ENCODE peak calls at places on chromosome 7, in four cellular contexts. X is bronchial epithelial cell, W is endodermal cell, D is tibial nerve. I is an unnamed sample. For H3K27me3, the result is how much of the 10 kb centered on the place peaks cover.

GRCh38 chr7:155349601-155350331 is 52.1 kb downstream of the INSIG1 start:
- DNase-seq in X (no peak), W (peak), D (no peak), I (no peak)

GRCh38 chr7:83410989-83411591 is 237.8 kb downstream of the SEMA3E start:
- DNase-seq in X (peak), W (peak), D (no peak), I (no peak)

GRCh38 chr7:116354546-116355422 is 144.4 kb downstream of the TES start:
- DNase-seq in X (peak), W (peak), D (no peak), I (no peak)

GRCh38 chr7:139725077-139725476 is 52.7 kb downstream of the HIPK2 start:
- DNase-seq in X (peak), W (peak), D (no peak), I (peak)

GRCh38 chr7:30165590-30165989 is 30.8 kb downstream of the MTURN start:
- DNase-seq in X (peak), W (no peak), D (no peak), I (no peak)

GRCh38 chr7:74289660-74290589 is 718 bp downstream of the CLIP2 start:
- DNase-seq in X (no peak), W (peak), D (no peak), I (peak)

GRCh38 chr7:151759591-151760042 is 117.3 kb downstream of the PRKAG2 start:
- DNase-seq in X (peak), W (peak), D (no peak), I (no peak)

GRCh38 chr7:74094224-74095095 is 10.9 kb downstream of the LIMK1 start:
- DNase-seq in X (peak), W (peak), D (peak), I (peak)

GRCh38 chr7:87219545-87220025 is at the start of gene TMEM243:
- DNase-seq in X (peak), W (peak), D (peak), I (peak)

GRCh38 chr7:30168800-30169584 is 34.2 kb downstream of the MTURN start:
- DNase-seq in X (peak), W (peak), D (no peak), I (no peak)

GRCh38 chr7:24703296-24703695 is 54.0 kb downstream of the GSDME start:
- DNase-seq in X (peak), W (no peak), D (no peak), I (no peak)

GRCh38 chr7:81299711-81300110 is 380.9 kb upstream of the SEMA3C start:
- DNase-seq in X (peak), W (no peak), D (no peak), I (no peak)

GRCh38 chr7:137932881-137933269 is 69.0 kb downstream of the CREB3L2 start:
- DNase-seq in X (peak), W (no peak), D (no peak), I (no peak)

GRCh38 chr7:42082144-42082543 is 154.9 kb downstream of the GLI3 start:
- DNase-seq in X (peak), W (no peak), D (no peak), I (no peak)

GRCh38 chr7:126228356-126229061 is 1024.2 kb downstream of the GRM8 start:
- DNase-seq in X (no peak), W (no peak), D (no peak), I (no peak)

GRCh38 chr7:75650062-75650461 is 88.7 kb downstream of the HIP1 start:
- DNase-seq in X (no peak), W (peak), D (no peak), I (no peak)

GRCh38 chr7:152899004-152899403 is 139.5 kb downstream of the ACTR3B start:
- DNase-seq in X (no peak), W (no peak), D (no peak), I (no peak)

GRCh38 chr7:84104841-84105240 is 89.7 kb downstream of the SEMA3A start:
- DNase-seq in X (no peak), W (no peak), D (no peak), I (no peak)

GRCh38 chr7:75662579-75663301 is 76.0 kb downstream of the HIP1 start:
- DNase-seq in X (no peak), W (no peak), D (no peak), I (peak)

GRCh38 chr7:28858206-28858605 is 99.9 kb downstream of the TRIL start:
- DNase-seq in X (peak), W (no peak), D (no peak), I (no peak)

GRCh38 chr7:87875151-87876039 is 765 bp downstream of the SLC25A40 start:
- DNase-seq in X (peak), W (no peak), D (no peak), I (no peak)

GRCh38 chr7:43072530-43072929 is 39.9 kb upstream of the HECW1 start:
- DNase-seq in X (no peak), W (no peak), D (no peak), I (peak)

GRCh38 chr7:73827568-73828106 is 3.2 kb upstream of the CLDN4 start:
- DNase-seq in X (no peak), W (peak), D (no peak), I (no peak)

GRCh38 chr7:123534383-123535260 is at the start of gene IQUB:
- DNase-seq in X (peak), W (peak), D (peak), I (peak)

GRCh38 chr7:105677803-105678583 is 96.7 kb upstream of the EFCAB10 start:
- DNase-seq in X (no peak), W (no peak), D (no peak), I (peak)

GRCh38 chr7:141452911-141453310 is 98.3 kb upstream of the AGK start:
- DNase-seq in X (no peak), W (no peak), D (no peak), I (no peak)

GRCh38 chr7:72015106-72015505 is 397.0 kb downstream of the CALN1 start:
- DNase-seq in X (no peak), W (no peak), D (no peak), I (no peak)

GRCh38 chr7:117975436-117975835 is 102.2 kb upstream of the CTTNBP2 start:
- DNase-seq in X (no peak), W (no peak), D (no peak), I (no peak)
- H3K27me3 ChIP-seq in X (under half), W (under half), D (under half), I (under half)

GRCh38 chr7:122300607-122301079 is 3.9 kb downstream of the FEZF1 start:
- DNase-seq in X (peak), W (peak), D (no peak), I (no peak)

GRCh38 chr7:122303522-122303970 is 1.0 kb downstream of the FEZF1 start:
- DNase-seq in X (no peak), W (no peak), D (no peak), I (no peak)

GRCh38 chr7:122302826-122303521 is 1.6 kb downstream of the FEZF1 start:
- DNase-seq in X (no peak), W (no peak), D (no peak), I (no peak)

GRCh38 chr7:122301291-122301690 is 3.3 kb downstream of the FEZF1 start:
- DNase-seq in X (no peak), W (no peak), D (no peak), I (no peak)

DNA sequence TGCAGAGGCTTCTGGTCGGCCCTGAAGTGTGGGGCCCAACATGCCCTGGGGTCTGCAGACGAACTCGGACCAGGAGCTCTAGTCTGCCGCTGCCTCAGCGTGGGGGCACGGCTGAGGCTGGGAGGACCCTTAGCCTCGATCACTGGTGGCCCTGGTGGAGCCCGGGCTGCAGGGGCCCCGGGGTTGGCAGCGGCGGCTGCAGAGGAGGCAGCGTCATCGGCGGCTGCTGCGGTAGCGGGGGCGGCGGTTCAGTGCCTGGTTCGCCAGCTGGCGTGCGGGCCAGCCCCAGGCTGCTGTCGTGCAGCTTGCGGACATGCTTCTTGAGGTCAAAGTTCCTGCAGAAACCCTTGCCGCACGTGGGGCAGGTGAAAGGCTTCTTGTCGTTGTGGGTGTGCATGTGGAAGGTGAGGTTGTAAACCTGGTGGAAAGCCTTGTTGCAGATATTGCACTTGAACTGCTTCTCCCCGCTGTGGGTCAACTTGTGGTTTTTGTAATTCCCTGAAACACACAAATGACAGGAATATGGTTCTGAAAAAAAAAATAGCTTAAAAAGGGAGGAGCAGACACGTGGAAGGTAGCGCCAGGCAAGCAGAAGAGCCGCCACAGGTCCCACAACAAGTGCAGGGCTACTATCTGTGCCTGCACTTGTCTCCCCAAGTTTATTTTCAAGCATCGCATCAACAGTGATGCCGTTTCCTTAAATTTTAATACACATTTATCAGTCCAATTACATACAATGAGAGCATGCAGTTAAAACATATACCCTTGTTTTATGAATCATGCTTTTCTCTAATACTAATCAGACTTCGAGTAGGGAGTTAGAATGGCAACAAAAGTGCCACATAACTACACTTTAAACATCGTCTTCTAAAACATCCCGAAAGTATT is 2.4 kb downstream of the FEZF1 start:
- DNase-seq in X (no peak), W (peak), D (no peak), I (no peak)
- H3K27me3 ChIP-seq in X (half or more), W (half or more), D (under half), I (under half)

GRCh38 chr7:1227814-1228534 is 4.7 kb upstream of the UNCX start:
- DNase-seq in X (no peak), W (peak), D (no peak), I (no peak)

GRCh38 chr7:1230411-1231213 is 2.1 kb upstream of the UNCX start:
- DNase-seq in X (no peak), W (peak), D (no peak), I (no peak)

GRCh38 chr7:1228535-1229333 is 3.9 kb upstream of the UNCX start:
- DNase-seq in X (no peak), W (no peak), D (no peak), I (no peak)

GRCh38 chr7:1229956-1230355 is 2.7 kb upstream of the UNCX start:
- DNase-seq in X (no peak), W (peak), D (no peak), I (no peak)

GRCh38 chr7:1229334-1229935 is 3.2 kb upstream of the UNCX start:
- DNase-seq in X (no peak), W (peak), D (no peak), I (no peak)
- H3K27me3 ChIP-seq in X (half or more), W (half or more), D (under half), I (under half)

DNA sequence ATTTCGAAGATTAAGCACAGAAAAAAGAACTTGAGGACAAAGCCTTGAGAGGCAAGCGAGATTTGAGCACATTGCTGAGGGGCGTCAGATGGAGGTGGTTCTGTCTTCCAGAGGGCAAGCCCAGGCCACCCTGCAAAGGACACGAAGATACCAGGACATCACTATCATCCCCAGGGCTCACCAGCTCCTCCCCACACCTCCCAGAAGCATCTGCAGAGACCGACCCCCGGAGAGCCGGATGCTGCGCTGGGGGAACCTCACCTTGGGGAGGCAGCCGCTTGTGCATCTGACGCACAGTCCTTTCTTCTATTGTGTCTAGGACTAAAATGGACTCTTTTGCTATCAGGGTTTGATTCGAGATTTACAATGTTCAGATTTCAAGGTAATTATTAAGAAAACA is 259.7 kb downstream of the DNAJB6 start:
- DNase-seq in X (no peak), W (no peak), D (no peak), I (no peak)
- H3K27me3 ChIP-seq in X (under half), W (under half), D (under half), I (under half)

GRCh38 chr7:158556721-158557440 is 30.7 kb downstream of the PTPRN2 start:
- DNase-seq in X (no peak), W (peak), D (no peak), I (no peak)

GRCh38 chr7:158559356-158559755 is 28.3 kb downstream of the PTPRN2 start:
- DNase-seq in X (no peak), W (peak), D (no peak), I (no peak)

GRCh38 chr7:158555034-158555520 is 32.5 kb downstream of the PTPRN2 start:
- DNase-seq in X (no peak), W (no peak), D (no peak), I (no peak)

GRCh38 chr7:158558816-158559215 is 28.8 kb downstream of the PTPRN2 start:
- DNase-seq in X (no peak), W (no peak), D (no peak), I (no peak)

DNA sequence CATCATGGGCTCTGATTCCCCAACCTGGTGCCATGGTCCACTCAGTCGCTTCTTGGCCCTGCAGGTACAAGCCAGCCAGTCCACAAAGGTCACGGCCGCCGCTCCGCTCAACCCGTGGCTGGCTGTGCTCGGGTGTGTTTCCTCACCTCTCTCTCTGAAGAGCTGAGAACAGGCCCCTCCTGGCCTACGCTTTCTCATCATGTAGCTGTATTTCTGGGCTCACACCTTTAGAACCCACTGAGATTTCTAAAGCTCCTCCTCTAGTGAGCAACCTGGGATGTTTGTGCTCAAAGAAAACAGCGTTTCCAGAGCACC is 30.2 kb downstream of the PTPRN2 start:
- DNase-seq in X (no peak), W (no peak), D (no peak), I (no peak)
- H3K27me3 ChIP-seq in X (under half), W (under half), D (under half), I (under half)

GRCh38 chr7:25859412-25859704 is 292.6 kb upstream of the NFE2L3 start:
- DNase-seq in X (no peak), W (no peak), D (no peak), I (no peak)
- H3K27me3 ChIP-seq in X (under half), W (half or more), D (under half), I (under half)

GRCh38 chr7:156465186-156465585 is 175.4 kb upstream of the RNF32 start:
- DNase-seq in X (no peak), W (peak), D (no peak), I (no peak)

GRCh38 chr7:156463280-156463679 is 177.3 kb upstream of the RNF32 start:
- DNase-seq in X (no peak), W (no peak), D (no peak), I (no peak)

GRCh38 chr7:156461881-156462665 is 178.5 kb upstream of the RNF32 start:
- DNase-seq in X (no peak), W (no peak), D (no peak), I (no peak)

GRCh38 chr7:156466262-156466661 is 174.3 kb upstream of the RNF32 start:
- DNase-seq in X (no peak), W (no peak), D (no peak), I (no peak)

GRCh38 chr7:156464339-156464738 is 176.2 kb upstream of the RNF32 start:
- DNase-seq in X (no peak), W (no peak), D (no peak), I (no peak)
- H3K27me3 ChIP-seq in X (under half), W (under half), D (under half), I (under half)

DNA sequence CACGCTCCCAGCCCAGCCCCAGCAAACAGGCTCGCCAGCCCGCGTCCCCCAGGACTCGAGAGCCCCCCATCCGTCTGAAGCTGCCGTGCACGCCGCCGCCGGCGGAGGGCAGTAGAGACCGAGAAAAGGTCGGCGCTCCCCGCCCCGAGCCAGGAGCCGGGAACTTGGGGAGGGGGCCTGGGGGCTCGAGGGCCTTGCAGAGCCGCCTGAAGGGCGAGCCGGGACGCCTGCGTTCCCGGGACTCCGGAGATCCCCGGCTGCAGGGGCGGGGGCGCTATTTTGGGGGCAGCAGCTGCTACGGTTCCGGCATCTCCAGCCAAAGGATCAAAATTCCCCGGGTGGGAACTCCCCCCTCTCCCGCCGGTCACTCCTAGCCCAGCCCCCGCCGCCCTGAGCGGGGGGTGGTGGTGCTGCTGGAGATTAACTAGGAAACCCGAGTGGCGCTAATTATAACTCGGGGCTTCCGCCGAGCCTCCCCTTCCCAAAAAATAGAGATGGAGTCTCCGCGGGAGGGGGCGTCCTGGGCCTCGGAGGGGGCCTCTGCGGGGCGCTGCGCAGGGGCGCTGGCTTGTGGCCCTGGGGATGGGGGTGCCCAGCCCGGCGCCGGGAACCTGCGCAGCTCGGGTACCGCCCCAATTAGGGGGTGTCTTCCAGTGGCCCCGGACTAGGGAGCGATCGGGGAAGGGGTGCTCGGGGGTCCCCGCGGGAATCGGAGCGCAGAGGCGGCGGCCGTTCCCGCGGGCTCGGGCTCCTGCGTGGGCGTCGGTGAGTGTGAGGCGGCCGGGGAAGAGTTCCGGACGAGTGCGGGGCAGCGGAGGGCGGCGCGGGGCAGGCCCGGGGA is 608 bp downstream of the ACHE start:
- DNase-seq in X (no peak), W (peak), D (no peak), I (no peak)
- H3K27me3 ChIP-seq in X (under half), W (under half), D (under half), I (under half)